ENCODE peak calls at places on chromosomes 6 and 20, in nine cellular contexts. K is left colon; W is HS-5; Z is cardiac fibroblast; P is NCI-H774; S is naive thymus-derived CD4-positive, alpha-beta T cell; B is GM19239; L is RWPE2; Y is T-helper 17 cell. C is an unnamed sample.

GRCh38 chr6:121584591-121585369 is 149.3 kb downstream of the GJA1 start:
- DNase-seq in K (no peak), W (no peak), Z (peak), P (no peak), S (no peak), B (no peak), L (no peak), Y (no peak), C (no peak)

GRCh38 chr20:44601801-44602204 is 19.4 kb downstream of the PKIG start:
- DNase-seq in K (no peak), W (no peak), Z (peak), P (no peak), S (no peak), B (no peak), L (peak), Y (no peak), C (no peak)

GRCh38 chr6:170448745-170449144 is 104.4 kb downstream of the PSMB1 start:
- DNase-seq in K (no peak), W (no peak), Z (no peak), P (no peak), S (no peak), B (no peak), L (no peak), Y (no peak), C (no peak)

GRCh38 chr6:130973521-130974277 is 89.3 kb downstream of the EPB41L2 start:
- DNase-seq in K (no peak), W (no peak), Z (no peak), P (no peak), S (no peak), B (no peak), L (no peak), Y (no peak), C (no peak)

GRCh38 chr6:117373211-117373813 is 52.4 kb downstream of the ROS1 start:
- DNase-seq in K (no peak), W (no peak), Z (no peak), P (no peak), S (no peak), B (no peak), L (no peak), Y (no peak), C (no peak)

GRCh38 chr20:51366155-51366886 is 176.2 kb downstream of the NFATC2 start:
- DNase-seq in K (peak), W (peak), Z (peak), P (no peak), S (no peak), B (no peak), L (peak), Y (no peak), C (no peak)

GRCh38 chr20:16201191-16201590 is 372.1 kb downstream of the KIF16B start:
- DNase-seq in K (no peak), W (no peak), Z (no peak), P (no peak), S (no peak), B (no peak), L (no peak), Y (no peak), C (no peak)

GRCh38 chr20:23666189-23666588 is 22.6 kb downstream of the CST4 start:
- DNase-seq in K (no peak), W (no peak), Z (peak), P (no peak), S (no peak), B (no peak), L (no peak), Y (no peak), C (no peak)

GRCh38 chr20:62437430-62437829 is 10.1 kb upstream of the RBBP8NL start:
- DNase-seq in K (no peak), W (no peak), Z (no peak), P (no peak), S (no peak), B (no peak), L (peak), Y (no peak), C (no peak)

GRCh38 chr20:35000311-35000921 is 44.7 kb downstream of the MYH7B start:
- DNase-seq in K (no peak), W (no peak), Z (no peak), P (no peak), S (no peak), B (no peak), L (no peak), Y (no peak), C (no peak)

GRCh38 chr20:61499859-61500258 is 247.8 kb downstream of the CDH4 start:
- DNase-seq in K (no peak), W (no peak), Z (peak), P (no peak), S (no peak), B (no peak), L (peak), Y (no peak), C (no peak)

GRCh38 chr6:30820196-30820595 is 64.1 kb upstream of the DDR1 start:
- DNase-seq in K (peak), W (peak), Z (peak), P (no peak), S (no peak), B (no peak), L (peak), Y (no peak), C (no peak)

GRCh38 chr6:53358440-53359087 is 9.8 kb upstream of the ELOVL5 start:
- DNase-seq in K (no peak), W (no peak), Z (no peak), P (no peak), S (no peak), B (no peak), L (no peak), Y (no peak), C (no peak)